ENCODE peak calls at places on chromosomes 11 and 22, in eight cellular contexts. H is adrenal gland, S is omental fat pad, T is neural crest cell, L is AG10803, V is GM20000, Y is epithelial cell of esophagus, U is body of pancreas. G is an unnamed sample.

GRCh38 chr11:63683133-63683991 is 2.1 kb downstream of the RTN3 start:
- DNase-seq in H (no peak), S (no peak), T (no peak), L (peak), V (no peak), Y (no peak), U (no peak), G (no peak)

GRCh38 chr11:2798951-2799761 is 86.4 kb downstream of the CDKN1C start:
- DNase-seq in H (peak), S (peak), T (no peak), L (no peak), V (no peak), Y (no peak), U (no peak), G (no peak)

GRCh38 chr22:37999236-37999635 is 14.9 kb upstream of the SOX10 start:
- DNase-seq in H (no peak), S (no peak), T (no peak), L (no peak), V (no peak), Y (peak), U (no peak), G (no peak)

GRCh38 chr11:128323381-128323780 is 264.0 kb downstream of the ETS1 start:
- DNase-seq in H (no peak), S (no peak), T (no peak), L (peak), V (peak), Y (peak), U (no peak), G (no peak)

GRCh38 chr11:77592727-77593126 is 3.0 kb downstream of the AQP11 start:
- DNase-seq in H (no peak), S (no peak), T (no peak), L (no peak), V (no peak), Y (no peak), U (no peak), G (no peak)

GRCh38 chr11:70502677-70503076 is 104.3 kb downstream of the CTTN start:
- DNase-seq in H (no peak), S (no peak), T (no peak), L (no peak), V (no peak), Y (no peak), U (no peak), G (no peak)

GRCh38 chr22:49510718-49511117 is 317.0 kb downstream of the BRD1 start:
- DNase-seq in H (no peak), S (no peak), T (no peak), L (no peak), V (no peak), Y (no peak), U (no peak), G (no peak)

GRCh38 chr22:37749831-37750595 is 53.2 kb downstream of the TRIOBP start:
- DNase-seq in H (peak), S (no peak), T (no peak), L (peak), V (no peak), Y (peak), U (peak), G (no peak)

GRCh38 chr11:707817-708420 is 1.9 kb downstream of the EPS8L2 start:
- DNase-seq in H (no peak), S (no peak), T (no peak), L (no peak), V (peak), Y (no peak), U (peak), G (no peak)

GRCh38 chr11:71307811-71308645 is 55.7 kb upstream of the SHANK2 start:
- DNase-seq in H (no peak), S (no peak), T (no peak), L (no peak), V (no peak), Y (no peak), U (no peak), G (no peak)

GRCh38 chr22:19867617-19868016 is 12.9 kb upstream of the GNB1L start:
- DNase-seq in H (peak), S (no peak), T (no peak), L (no peak), V (no peak), Y (no peak), U (peak), G (no peak)

GRCh38 chr22:32958021-32958420 is 100.2 kb downstream of the SYN3 start:
- DNase-seq in H (no peak), S (no peak), T (no peak), L (no peak), V (no peak), Y (no peak), U (no peak), G (no peak)
- TF ChIP-seq CTCF in H (no peak), S (no peak), T (no peak), L (no peak), V (no peak), Y (no peak), U (no peak), G (no peak)

GRCh38 chr22:23273445-23274145 is 93.3 kb downstream of the BCR start:
- DNase-seq in H (no peak), S (no peak), T (no peak), L (no peak), V (no peak), Y (no peak), U (no peak), G (no peak)

GRCh38 chr22:23276656-23277582 is 96.6 kb downstream of the BCR start:
- DNase-seq in H (no peak), S (no peak), T (no peak), L (no peak), V (no peak), Y (no peak), U (no peak), G (no peak)

GRCh38 chr22:23275751-23276150 is 95.4 kb downstream of the BCR start:
- DNase-seq in H (no peak), S (no peak), T (no peak), L (no peak), V (no peak), Y (no peak), U (no peak), G (no peak)

GRCh38 chr22:23274146-23274526 is 93.8 kb downstream of the BCR start:
- DNase-seq in H (no peak), S (no peak), T (no peak), L (no peak), V (no peak), Y (no peak), U (no peak), G (no peak)

DNA sequence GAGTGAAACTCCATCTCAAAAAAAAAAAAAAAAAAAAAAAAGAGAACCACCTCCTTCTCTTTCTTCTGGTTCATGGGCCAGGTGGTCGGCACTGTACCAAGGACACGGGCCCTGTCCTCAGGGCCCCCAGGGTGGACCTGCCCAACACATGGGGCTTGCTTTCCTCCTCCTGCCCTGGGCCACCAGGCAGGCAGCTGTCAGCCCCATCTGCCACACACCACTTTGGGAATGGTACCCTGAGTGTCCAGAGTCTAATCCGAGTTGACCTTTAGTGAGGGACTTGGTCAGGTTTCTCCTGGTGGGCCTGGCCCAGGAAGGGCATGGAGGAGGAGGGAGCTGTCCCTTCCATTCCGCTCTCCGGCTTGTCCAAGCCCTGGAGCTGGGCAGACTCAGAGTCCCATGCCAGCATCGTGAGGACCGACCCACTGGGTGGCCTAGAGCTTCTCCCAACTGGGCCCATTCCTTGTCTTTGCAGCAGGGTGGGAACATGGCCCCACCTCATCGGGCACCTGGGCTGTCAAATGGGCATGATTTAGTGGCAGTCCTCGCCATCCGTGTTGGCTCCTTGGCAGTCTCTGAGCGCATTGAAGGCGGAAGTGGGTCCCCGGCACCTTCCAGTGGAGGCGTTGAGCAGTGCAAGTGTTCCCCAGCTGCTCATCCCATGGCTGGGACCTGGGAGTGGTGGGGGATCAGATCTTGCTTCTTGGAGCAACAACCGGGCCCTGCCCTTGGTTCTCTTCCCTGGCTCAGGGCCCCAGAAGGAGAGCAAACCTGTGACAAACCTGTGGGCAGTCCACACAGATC is 94.8 kb downstream of the BCR start:
- DNase-seq in H (no peak), S (no peak), T (no peak), L (no peak), V (no peak), Y (no peak), U (no peak), G (no peak)
- TF ChIP-seq CTCF in H (no peak), S (no peak), T (no peak), L (no peak), V (no peak), Y (no peak), U (no peak), G (no peak)

GRCh38 chr11:8729837-8730696 is 47.5 kb downstream of the RPL27A start:
- DNase-seq in H (no peak), S (no peak), T (no peak), L (no peak), V (no peak), Y (no peak), U (no peak), G (no peak)

GRCh38 chr11:8722156-8722555 is 39.6 kb downstream of the RPL27A start:
- DNase-seq in H (no peak), S (no peak), T (no peak), L (peak), V (no peak), Y (peak), U (no peak), G (no peak)

GRCh38 chr11:8728566-8728965 is 46.0 kb downstream of the RPL27A start:
- DNase-seq in H (peak), S (no peak), T (no peak), L (no peak), V (no peak), Y (no peak), U (no peak), G (no peak)

GRCh38 chr11:8722809-8723208 is 40.2 kb downstream of the RPL27A start:
- DNase-seq in H (no peak), S (no peak), T (no peak), L (no peak), V (no peak), Y (no peak), U (no peak), G (no peak)

GRCh38 chr11:8726395-8726794 is 43.8 kb downstream of the RPL27A start:
- DNase-seq in H (no peak), S (no peak), T (no peak), L (no peak), V (no peak), Y (no peak), U (no peak), G (no peak)
- TF ChIP-seq CTCF in H (no peak), S (no peak), T (no peak), L (no peak), V (no peak), Y (no peak), U (no peak), G (no peak)

GRCh38 chr22:35043251-35043931 is 22.6 kb upstream of the ISX start:
- DNase-seq in H (no peak), S (no peak), T (no peak), L (no peak), V (peak), Y (no peak), U (no peak), G (no peak)
- TF ChIP-seq CTCF in H (no peak), S (no peak), T (no peak), L (peak), V (peak), Y (no peak), U (no peak), G (no peak)

GRCh38 chr11:57713849-57714248 is 1.5 kb downstream of the TMX2 start:
- DNase-seq in H (no peak), S (no peak), T (no peak), L (no peak), V (no peak), Y (no peak), U (no peak), G (no peak)
- TF ChIP-seq CTCF in H (no peak), S (no peak), T (no peak), L (no peak), V (no peak), Y (no peak), U (no peak), G (no peak)